ENCODE peak calls at places on chromosomes 1 and 21, in eight cellular contexts. N is effector memory CD4-positive, alpha-beta T cell; Z is kidney; T is adipocyte; H is SK-N-SH; E is astrocyte of the spinal cord; A is foreskin fibroblast; R is thoracic aorta. B is an unnamed sample.

GRCh38 chr21:42654179-42654912 is 925 bp downstream of the PDE9A start:
- DNase-seq in N (no peak), Z (peak; percentile 74), T (no peak), H (peak; percentile 79), E (no peak), A (no peak), R (no peak), B (peak; percentile 63)

GRCh38 chr1:39104158-39105060 is 78.3 kb downstream of the NDUFS5 start:
- DNase-seq in N (no peak), Z (peak; percentile 85), T (peak; percentile 65), H (no peak), E (no peak), A (no peak), R (no peak), B (no peak)

GRCh38 chr1:114330451-114330983 is 176.8 kb upstream of the SYT6 start:
- DNase-seq in N (no peak), Z (no peak), T (no peak), H (no peak), E (no peak), A (no peak), R (no peak), B (no peak)

GRCh38 chr1:84853743-84854721 is 39.0 kb downstream of the LPAR3 start:
- DNase-seq in N (peak; percentile 8), Z (no peak), T (peak; percentile 41), H (no peak), E (peak; percentile 42), A (peak; percentile 91), R (no peak), B (no peak)

GRCh38 chr1:85278853-85279314 is 2.5 kb upstream of the BCL10 start:
- DNase-seq in N (no peak), Z (no peak), T (peak; percentile 86), H (no peak), E (peak; percentile 92), A (peak; percentile 92), R (peak; percentile 32), B (no peak)

GRCh38 chr1:240109130-240109529 is 17.4 kb downstream of the FMN2 start:
- DNase-seq in N (no peak), Z (no peak), T (no peak), H (no peak), E (no peak), A (no peak), R (no peak), B (no peak)

GRCh38 chr1:227583354-227583753 is 20.0 kb downstream of the ZNF678 start:
- DNase-seq in N (no peak), Z (no peak), T (no peak), H (no peak), E (no peak), A (no peak), R (no peak), B (no peak)

GRCh38 chr21:17712887-17713286 is 100.2 kb upstream of the BTG3 start:
- DNase-seq in N (no peak), Z (no peak), T (no peak), H (no peak), E (no peak), A (no peak), R (no peak), B (no peak)

GRCh38 chr1:235244969-235245592 is 82.9 kb downstream of the ARID4B start:
- DNase-seq in N (no peak), Z (no peak), T (no peak), H (no peak), E (no peak), A (no peak), R (no peak), B (no peak)

GRCh38 chr1:42004860-42005259 is 86.1 kb upstream of the HIVEP3 start:
- DNase-seq in N (no peak), Z (no peak), T (no peak), H (no peak), E (no peak), A (no peak), R (no peak), B (no peak)

GRCh38 chr1:50326026-50326425 is 97.2 kb downstream of the DMRTA2 start:
- DNase-seq in N (no peak), Z (no peak), T (no peak), H (no peak), E (no peak), A (no peak), R (no peak), B (no peak)

GRCh38 chr1:176691251-176692228 is 228.6 kb downstream of the PAPPA2 start:
- DNase-seq in N (no peak), Z (no peak), T (peak; percentile 77), H (peak; percentile 35), E (peak; percentile 55), A (peak; percentile 4), R (no peak), B (no peak)

GRCh38 chr1:109897244-109897955 is 13.2 kb upstream of the CSF1 start:
- DNase-seq in N (no peak), Z (no peak), T (no peak), H (no peak), E (no peak), A (no peak), R (no peak), B (no peak)

GRCh38 chr1:84946631-84947030 is 50.3 kb downstream of the MCOLN2 start:
- DNase-seq in N (no peak), Z (no peak), T (peak; percentile 52), H (no peak), E (peak; percentile 16), A (no peak), R (no peak), B (no peak)

GRCh38 chr21:46425061-46425460 is 33.6 kb upstream of the DIP2A start:
- DNase-seq in N (no peak), Z (peak; percentile 60), T (no peak), H (no peak), E (no peak), A (no peak), R (no peak), B (no peak)

GRCh38 chr1:165894591-165894990 is 67.2 kb downstream of the UCK2 start:
- DNase-seq in N (no peak), Z (no peak), T (no peak), H (no peak), E (peak; percentile 61), A (peak; percentile 65), R (no peak), B (no peak)

GRCh38 chr1:27660300-27660837 is 11.6 kb downstream of the IFI6 start:
- DNase-seq in N (no peak), Z (no peak), T (no peak), H (no peak), E (no peak), A (no peak), R (no peak), B (no peak)

GRCh38 chr1:27659497-27660299 is 12.3 kb downstream of the IFI6 start:
- DNase-seq in N (peak; percentile 87), Z (peak; percentile 97), T (peak; percentile 96), H (peak; percentile 96), E (peak; percentile 78), A (peak; percentile 83), R (peak; percentile 68), B (peak; percentile 97)

GRCh38 chr1:27656157-27656893 is 15.7 kb downstream of the IFI6 start:
- DNase-seq in N (no peak), Z (peak; percentile 78), T (peak; percentile 52), H (no peak), E (peak; percentile 83), A (peak; percentile 80), R (no peak), B (peak; percentile 78)

GRCh38 chr1:27661412-27662075 is 10.4 kb downstream of the IFI6 start:
- DNase-seq in N (no peak), Z (no peak), T (no peak), H (no peak), E (no peak), A (no peak), R (no peak), B (peak; percentile 28)

DNA sequence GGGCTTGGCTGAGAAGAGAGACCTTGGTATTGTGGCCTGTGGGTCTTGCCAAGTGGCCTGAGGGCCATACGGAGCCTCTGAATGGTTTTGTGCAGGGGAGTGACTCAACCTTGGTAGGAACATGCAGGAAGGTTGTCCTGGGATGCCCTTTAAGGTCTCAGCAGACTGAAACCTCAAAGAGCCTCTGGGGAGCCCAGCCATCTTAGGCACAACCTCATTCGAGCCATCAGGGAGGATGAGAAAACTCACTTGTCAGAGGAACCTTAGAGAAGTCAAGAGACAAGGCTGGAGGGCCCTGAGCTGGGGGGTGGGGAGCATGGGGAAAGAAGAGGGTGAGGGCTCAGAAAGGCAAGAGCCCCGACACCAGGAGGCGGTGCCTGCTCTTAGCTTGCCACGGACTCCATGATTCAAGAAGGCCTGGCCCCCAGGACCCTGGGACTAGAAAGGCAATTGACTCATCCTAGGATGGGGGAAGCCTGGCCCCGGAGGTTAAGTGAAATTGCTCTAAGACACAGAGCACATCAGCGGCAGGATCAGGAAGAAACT is 13.0 kb downstream of the IFI6 start:
- DNase-seq in N (no peak), Z (peak; percentile 25), T (peak; percentile 66), H (no peak), E (peak; percentile 58), A (peak; percentile 78), R (no peak), B (no peak)
- H3K4me3 ChIP-seq in N (peak overlapping the region; percentile 38), Z (no peak overlapping the region), T (peak overlapping the region; percentile 71), H (no peak overlapping the region), E (no peak overlapping the region), A (peak overlapping the region; percentile 43), R (peak overlapping the region; percentile 77), B (peak overlapping the region; percentile 65)

GRCh38 chr1:156703336-156703735 is 2.0 kb downstream of the CRABP2 start:
- DNase-seq in N (no peak), Z (no peak), T (no peak), H (no peak), E (no peak), A (no peak), R (no peak), B (no peak)
- H3K4me3 ChIP-seq in N (no peak overlapping the region), Z (no peak overlapping the region), T (no peak overlapping the region), H (no peak overlapping the region), E (no peak overlapping the region), A (peak overlapping the region; percentile 83), R (no peak overlapping the region), B (no peak overlapping the region)

DNA sequence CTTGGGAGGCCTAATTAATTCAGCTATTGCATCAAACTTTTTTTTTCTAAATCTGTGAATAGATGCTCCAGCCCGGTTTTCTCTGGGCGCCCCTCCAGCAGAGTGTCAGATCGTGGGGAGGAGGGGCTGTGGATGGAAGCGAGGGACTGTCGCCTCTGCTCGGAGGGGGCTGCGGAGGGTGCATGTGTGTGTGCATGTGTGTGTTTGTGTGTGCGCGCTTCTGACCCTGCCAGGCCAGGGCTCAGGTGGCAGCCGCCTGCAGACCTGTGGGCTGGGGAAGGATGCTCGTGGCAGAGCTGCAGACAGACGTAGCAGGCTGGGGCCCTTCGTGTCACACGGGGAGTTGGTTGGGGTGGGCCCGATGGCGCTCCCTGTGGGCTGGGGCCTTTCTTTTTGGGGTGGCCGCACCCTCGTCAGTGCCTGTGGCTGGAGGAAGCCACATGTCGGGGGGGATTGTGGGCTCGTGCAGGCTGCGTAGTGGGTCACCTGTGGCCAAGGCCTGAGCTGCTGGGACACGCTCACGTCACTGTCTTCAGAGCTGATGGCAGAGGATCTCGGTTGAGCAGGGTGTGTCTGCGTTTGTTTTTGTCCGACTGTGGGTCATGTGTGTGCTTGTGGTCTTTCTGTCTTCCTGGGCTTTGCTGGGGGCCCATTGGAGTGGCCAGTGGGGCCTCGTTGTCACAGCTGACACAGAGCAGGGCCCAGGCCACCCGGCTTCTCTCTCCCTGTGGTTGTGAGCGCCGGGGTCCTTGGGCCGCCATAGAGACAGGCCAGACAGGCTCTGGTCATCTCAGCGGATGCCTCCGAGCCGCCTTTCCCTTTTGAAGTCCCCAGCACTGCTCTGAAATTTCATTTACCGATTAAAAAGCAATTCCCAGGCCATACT is 2.9 kb downstream of the SKI start:
- DNase-seq in N (peak; percentile 60), Z (peak; percentile 83), T (peak; percentile 49), H (peak; percentile 53), E (no peak), A (no peak), R (no peak), B (peak; percentile 75)
- H3K4me3 ChIP-seq in N (peak overlapping the region; percentile 96), Z (peak overlapping the region; percentile 75), T (peak overlapping the region; percentile 92), H (peak overlapping the region; percentile 71), E (peak overlapping the region; percentile 88), A (peak overlapping the region; percentile 85), R (peak overlapping the region; percentile 84), B (peak overlapping the region; percentile 80)

GRCh38 chr1:214447557-214447871 is 103.9 kb downstream of the PTPN14 start:
- DNase-seq in N (no peak), Z (no peak), T (peak; percentile 35), H (no peak), E (no peak), A (no peak), R (no peak), B (no peak)
- H3K4me3 ChIP-seq in N (no peak overlapping the region), Z (no peak overlapping the region), T (peak overlapping the region; percentile 12), H (peak overlapping the region; percentile 53), E (no peak overlapping the region), A (no peak overlapping the region), R (no peak overlapping the region), B (no peak overlapping the region)

B was measured in upper lobe of right lung.